ENCODE peak calls at places on chromosomes 5 and 9, in seven cellular contexts. I is body of pancreas, N is transverse colon, Q is endothelial cell of umbilical vein, S is Peyer's patch, H is HCT116, E is stomach. M is an unnamed sample.

GRCh38 chr5:80921026-80921425 is 39.1 kb upstream of the RASGRF2 start:
- DNase-seq in E (no peak), Q (no peak), S (no peak), I (no peak), H (no peak), N (no peak), M (no peak)

GRCh38 chr5:52878671-52879070 is 91.0 kb downstream of the ITGA1 start:
- DNase-seq in S (no peak), I (no peak), E (no peak), Q (peak; percentile 22), N (no peak), H (no peak), M (no peak)

GRCh38 chr5:167970002-167970401 is 321.4 kb upstream of the WWC1 start:
- DNase-seq in Q (no peak), H (no peak), N (no peak), I (no peak), S (no peak), E (no peak), M (no peak)

GRCh38 chr9:78982849-78983248 is 588.9 kb upstream of the TLE4 start:
- DNase-seq in E (no peak), Q (no peak), N (no peak), S (no peak), I (no peak), H (peak; percentile 18), M (no peak)

GRCh38 chr5:40317023-40317422 is 362.7 kb upstream of the PTGER4 start:
- DNase-seq in H (no peak), S (no peak), E (no peak), N (no peak), Q (no peak), I (no peak), M (no peak)

GRCh38 chr5:142548739-142549275 is 137.1 kb downstream of the FGF1 start:
- DNase-seq in S (peak; percentile 53), N (peak; percentile 41), H (peak; percentile 93), E (peak; percentile 36), I (peak; percentile 18), Q (peak; percentile 97), M (peak; percentile 40)

GRCh38 chr9:70079364-70080103 is 35.9 kb downstream of the MAMDC2 start:
- DNase-seq in I (peak; percentile 81), E (no peak), Q (no peak), N (no peak), S (no peak), H (no peak), M (no peak)

GRCh38 chr5:159310492-159310891 is 19.8 kb downstream of the IL12B start:
- DNase-seq in E (peak; percentile 63), H (no peak), Q (no peak), S (peak; percentile 61), I (peak; percentile 13), N (peak; percentile 55), M (no peak)

GRCh38 chr5:149498724-149499336 is 52.4 kb downstream of the CSNK1A1 start:
- DNase-seq in S (no peak), Q (no peak), N (no peak), I (no peak), E (no peak), H (no peak), M (no peak)

GRCh38 chr5:83900307-83900706 is 179.7 kb upstream of the HAPLN1 start:
- DNase-seq in H (no peak), E (no peak), I (no peak), N (no peak), Q (no peak), S (no peak), M (no peak)

GRCh38 chr5:76292923-76293322 is 110.2 kb upstream of the IQGAP2 start:
- DNase-seq in H (no peak), Q (no peak), E (no peak), N (no peak), I (no peak), S (peak; percentile 51), M (no peak)

GRCh38 chr5:160173-160510 is 31.2 kb upstream of the LRRC14B start:
- DNase-seq in I (no peak), E (peak; percentile 10), N (no peak), H (no peak), S (peak; percentile 28), Q (no peak), M (no peak)

GRCh38 chr9:22055090-22055489 is 46.0 kb upstream of the CDKN2B start:
- DNase-seq in E (no peak), S (no peak), N (no peak), I (no peak), Q (no peak), H (no peak), M (no peak)

GRCh38 chr5:33167541-33167940 is 273.2 kb upstream of the TARS1 start:
- DNase-seq in E (no peak), Q (no peak), H (no peak), I (no peak), S (no peak), N (no peak), M (no peak)

GRCh38 chr5:94785111-94785510 is 166.6 kb downstream of the SLF1 start:
- DNase-seq in Q (no peak), S (no peak), E (no peak), H (no peak), N (no peak), I (no peak), M (no peak)

GRCh38 chr5:144335561-144335960 is 164.9 kb downstream of the KCTD16 start:
- DNase-seq in E (no peak), H (no peak), I (peak; percentile 36), N (no peak), S (no peak), Q (no peak), M (no peak)

GRCh38 chr5:144331361-144331760 is 160.7 kb downstream of the KCTD16 start:
- DNase-seq in Q (no peak), N (no peak), S (no peak), H (no peak), E (no peak), I (no peak), M (no peak)

GRCh38 chr5:144336191-144336590 is 165.5 kb downstream of the KCTD16 start:
- DNase-seq in I (no peak), E (no peak), N (no peak), Q (no peak), H (no peak), S (no peak), M (no peak)

GRCh38 chr5:144332265-144332664 is 161.6 kb downstream of the KCTD16 start:
- DNase-seq in I (peak; percentile 37), S (no peak), H (no peak), E (no peak), Q (no peak), N (no peak), M (no peak)

DNA sequence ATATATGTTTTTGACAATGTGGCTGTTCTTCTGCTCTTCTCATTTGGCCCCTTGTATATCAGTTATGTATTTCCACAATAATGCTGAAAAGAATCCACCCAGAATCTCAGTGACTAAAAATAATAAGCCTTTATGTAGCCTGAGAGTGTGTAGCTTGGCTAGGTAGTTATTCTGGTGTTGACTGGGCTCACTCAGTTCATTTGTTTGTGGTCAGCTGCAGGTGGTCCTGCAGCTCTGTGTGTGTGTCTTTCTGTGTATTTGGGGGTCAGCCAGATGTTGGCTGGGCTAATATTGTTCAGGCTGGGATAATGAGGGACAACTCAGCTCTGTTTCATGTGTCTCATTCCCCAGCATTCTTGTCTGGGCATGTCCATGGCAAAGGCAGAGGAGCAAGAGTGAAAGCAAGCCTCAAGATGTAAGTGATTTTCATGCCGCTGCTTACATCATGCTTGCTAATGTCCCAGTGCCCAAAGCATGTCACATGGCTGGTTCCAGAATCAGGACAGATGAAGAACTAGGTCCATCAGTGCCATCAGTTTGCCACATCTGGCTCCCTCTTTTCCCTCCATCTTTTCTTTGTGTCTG is 162.8 kb downstream of the KCTD16 start:
- DNase-seq in H (no peak), E (no peak), N (no peak), S (no peak), Q (no peak), I (no peak), M (no peak)
- H3K27ac ChIP-seq in H (no peak overlapping the region), E (no peak overlapping the region), N (no peak overlapping the region), S (no peak overlapping the region), Q (no peak overlapping the region), I (peak overlapping the region; percentile 79), M (no peak overlapping the region)

DNA sequence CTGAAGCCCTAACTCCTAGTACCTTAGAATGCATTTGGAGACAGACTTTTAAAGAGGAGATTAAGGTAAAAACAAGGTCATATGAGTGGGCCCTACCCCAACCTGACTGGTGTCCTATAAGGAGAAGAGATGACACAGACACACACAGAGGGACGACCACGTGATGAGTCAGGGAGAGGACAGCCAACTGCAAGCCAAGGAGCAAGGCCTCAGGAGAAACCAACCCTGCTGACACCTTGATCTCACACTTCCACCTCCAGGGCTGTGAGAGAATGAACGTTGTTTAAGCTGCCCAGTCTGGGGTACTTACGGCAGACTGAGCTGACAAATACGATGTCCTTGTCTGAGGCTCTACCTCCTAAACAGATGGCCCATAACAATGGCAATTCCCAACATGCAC is 93.6 kb downstream of the ROR2 start:
- DNase-seq in H (no peak), E (no peak), S (no peak), N (no peak), I (no peak), Q (no peak), M (no peak)
- H3K4me1 ChIP-seq in H (peaks cover 8% of the 10 kb centered on the region), E (peaks cover 17% of the 10 kb centered on the region), S (no peaks in the 10 kb centered on the region), N (peaks cover 9% of the 10 kb centered on the region), I (no peaks in the 10 kb centered on the region), Q (no peaks in the 10 kb centered on the region), M (no peaks in the 10 kb centered on the region)

GRCh38 chr9:71562140-71562539 is 206.2 kb downstream of the CEMIP2 start:
- DNase-seq in N (no peak), I (no peak), S (no peak), H (no peak), E (no peak), Q (no peak), M (no peak)
- TF ChIP-seq POLR2A in N (no peak), I (no peak), S (no peak), H (no peak), E (no peak), Q (no peak), M (no peak)

GRCh38 chr5:125611541-125611940 is 811.7 kb upstream of the GRAMD2B start:
- DNase-seq in Q (no peak), N (no peak), E (no peak), S (no peak), I (no peak), H (no peak), M (no peak)

GRCh38 chr5:125607018-125607417 is 816.2 kb upstream of the GRAMD2B start:
- DNase-seq in E (no peak), N (no peak), H (no peak), Q (peak; percentile 58), I (no peak), S (no peak), M (no peak)

GRCh38 chr5:125609011-125609410 is 814.2 kb upstream of the GRAMD2B start:
- DNase-seq in N (no peak), Q (no peak), I (no peak), H (no peak), S (no peak), E (no peak), M (no peak)

DNA sequence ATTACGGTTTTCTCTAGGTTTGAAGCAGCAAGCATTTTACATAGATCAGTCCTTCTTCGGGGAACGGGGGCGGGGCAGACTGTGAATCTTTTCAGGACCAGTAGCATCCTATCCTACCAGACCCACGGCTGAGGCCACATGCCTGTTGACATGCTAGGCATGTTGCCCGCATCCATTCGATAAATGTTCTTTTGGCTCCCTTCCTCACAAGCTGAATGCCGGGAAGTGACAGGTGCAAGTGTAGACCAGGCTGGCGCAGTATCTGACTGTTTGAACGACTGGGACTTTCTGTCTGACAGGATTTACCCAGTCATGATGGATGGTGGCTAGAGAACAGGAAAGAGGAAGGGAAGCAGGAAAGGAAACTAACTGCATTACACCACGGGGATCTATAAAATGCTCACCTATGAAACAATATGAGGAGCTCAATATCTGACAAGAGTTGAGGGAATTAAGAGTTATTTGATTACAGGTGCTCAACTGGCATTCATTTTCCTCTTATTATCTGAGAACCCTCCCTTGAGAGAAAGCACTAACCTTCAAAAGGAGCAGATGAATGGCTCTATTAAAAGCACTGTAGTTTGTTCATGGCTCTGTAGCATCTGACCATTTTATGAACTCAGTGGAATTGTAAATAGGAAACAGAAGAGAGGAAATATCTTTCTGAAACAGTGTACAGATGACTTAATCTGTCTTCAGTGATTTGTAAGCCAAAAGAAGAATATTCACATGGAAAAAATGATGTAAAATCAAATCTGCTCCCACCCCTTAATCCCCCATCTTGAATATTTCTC is 810.7 kb upstream of the GRAMD2B start:
- DNase-seq in N (no peak), Q (peak; percentile 65), S (no peak), E (no peak), I (peak; percentile 29), H (no peak), M (peak; percentile 4)
- H3K27ac ChIP-seq in N (no peak overlapping the region), Q (no peak overlapping the region), S (no peak overlapping the region), E (no peak overlapping the region), I (peak overlapping the region; percentile 35), H (no peak overlapping the region), M (no peak overlapping the region)